ENCODE peak calls at places on chromosomes 6 and 20, in seven cellular contexts. One of them, this sample, is unnamed.

GRCh38 chr6:109772961-109773431 is 81.9 kb downstream of the FIG4 start:
- DNase-seq in pancreas: peak; percentile 33
- DNase-seq in adrenal gland: peak; percentile 27
- DNase-seq in OCI-LY7: no peak
- DNase-seq in nephron progenitor cell: no peak
- DNase-seq in BJ: peak; percentile 64
- DNase-seq in MM.1S: no peak
- DNase-seq in this sample: no peak

GRCh38 chr6:157088841-157089240 is 234.5 kb downstream of the TMEM242 start:
- DNase-seq in pancreas: no peak
- DNase-seq in adrenal gland: no peak
- DNase-seq in OCI-LY7: no peak
- DNase-seq in nephron progenitor cell: no peak
- DNase-seq in BJ: no peak
- DNase-seq in MM.1S: no peak
- DNase-seq in this sample: no peak

GRCh38 chr6:14280766-14281293 is 163.3 kb downstream of the CD83 start:
- DNase-seq in pancreas: no peak
- DNase-seq in adrenal gland: no peak
- DNase-seq in OCI-LY7: peak; percentile 34
- DNase-seq in nephron progenitor cell: no peak
- DNase-seq in BJ: no peak
- DNase-seq in MM.1S: no peak
- DNase-seq in this sample: no peak

GRCh38 chr6:105174512-105174911 is 5.3 kb downstream of the POPDC3 start:
- DNase-seq in pancreas: no peak
- DNase-seq in adrenal gland: no peak
- DNase-seq in OCI-LY7: no peak
- DNase-seq in nephron progenitor cell: no peak
- DNase-seq in BJ: peak; percentile 44
- DNase-seq in MM.1S: no peak
- DNase-seq in this sample: no peak

GRCh38 chr6:95636552-95637376 is 59.4 kb downstream of the MANEA start:
- DNase-seq in pancreas: no peak
- DNase-seq in adrenal gland: no peak
- DNase-seq in OCI-LY7: no peak
- DNase-seq in nephron progenitor cell: peak; percentile 35
- DNase-seq in BJ: no peak
- DNase-seq in MM.1S: no peak
- DNase-seq in this sample: no peak

GRCh38 chr6:81962198-81962597 is 209.7 kb upstream of the TENT5A start:
- DNase-seq in pancreas: no peak
- DNase-seq in adrenal gland: no peak
- DNase-seq in OCI-LY7: no peak
- DNase-seq in nephron progenitor cell: no peak
- DNase-seq in BJ: no peak
- DNase-seq in MM.1S: no peak
- DNase-seq in this sample: no peak

GRCh38 chr6:56106231-56106630 is 141.1 kb downstream of the COL21A1 start:
- DNase-seq in pancreas: no peak
- DNase-seq in adrenal gland: no peak
- DNase-seq in OCI-LY7: no peak
- DNase-seq in nephron progenitor cell: no peak
- DNase-seq in BJ: no peak
- DNase-seq in MM.1S: no peak
- DNase-seq in this sample: no peak

GRCh38 chr20:22428051-22428450 is 156.3 kb downstream of the FOXA2 start:
- DNase-seq in pancreas: no peak
- DNase-seq in adrenal gland: no peak
- DNase-seq in OCI-LY7: no peak
- DNase-seq in nephron progenitor cell: no peak
- DNase-seq in BJ: no peak
- DNase-seq in MM.1S: no peak
- DNase-seq in this sample: no peak

GRCh38 chr20:48567145-48567544 is 260.7 kb downstream of the PREX1 start:
- DNase-seq in pancreas: no peak
- DNase-seq in adrenal gland: no peak
- DNase-seq in OCI-LY7: no peak
- DNase-seq in nephron progenitor cell: no peak
- DNase-seq in BJ: no peak
- DNase-seq in MM.1S: no peak
- DNase-seq in this sample: no peak

GRCh38 chr20:64076061-64076997 is 3.0 kb downstream of the RGS19 start:
- DNase-seq in pancreas: no peak
- DNase-seq in adrenal gland: no peak
- DNase-seq in OCI-LY7: no peak
- DNase-seq in nephron progenitor cell: no peak
- DNase-seq in BJ: no peak
- DNase-seq in MM.1S: no peak
- DNase-seq in this sample: no peak
- TF ChIP-seq CTCF in pancreas: no peak
- TF ChIP-seq CTCF in adrenal gland: no peak
- TF ChIP-seq CTCF in OCI-LY7: no peak
- TF ChIP-seq CTCF in nephron progenitor cell: no peak
- TF ChIP-seq CTCF in BJ: no peak
- TF ChIP-seq CTCF in MM.1S: no peak
- TF ChIP-seq CTCF in this sample: no peak

DNA sequence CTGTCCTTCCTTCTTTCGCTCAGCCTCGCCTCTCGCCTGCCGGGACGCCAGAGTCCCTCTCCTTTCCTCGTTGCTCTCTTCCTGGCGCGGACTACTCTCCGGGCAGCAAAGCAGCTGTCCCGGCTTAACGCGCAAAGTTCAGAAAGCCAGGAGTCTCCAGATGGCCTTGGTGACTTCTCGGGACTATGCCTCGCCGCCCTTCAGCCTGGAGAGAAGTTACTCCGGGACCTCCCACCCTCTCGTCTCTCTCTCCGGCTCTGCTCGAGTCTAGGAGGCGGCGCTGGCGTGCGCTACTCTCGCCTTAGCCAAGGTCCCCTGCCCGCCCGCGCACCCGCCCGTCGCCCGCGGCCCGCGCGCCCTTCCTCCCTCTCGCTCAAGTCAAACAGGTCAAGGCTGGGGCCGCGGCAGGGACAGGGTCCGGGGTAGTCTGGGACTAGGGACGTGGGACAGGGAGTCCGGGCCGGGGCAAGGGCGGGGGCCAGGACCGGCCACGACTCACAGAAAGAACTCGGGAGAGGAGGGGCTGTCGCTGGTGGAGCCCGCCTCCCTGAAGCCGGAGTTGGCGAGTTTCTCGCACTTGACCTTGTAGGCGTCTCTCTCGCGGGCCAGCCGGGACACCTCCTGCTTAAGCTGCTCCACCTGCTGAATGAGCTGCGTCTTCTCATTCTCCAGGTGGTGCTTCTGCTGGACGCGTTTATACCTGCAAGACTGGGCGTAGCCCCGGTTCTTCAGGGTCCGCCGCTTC is 1.5 kb downstream of the MAFB start:
- DNase-seq in pancreas: peak; percentile 74
- DNase-seq in adrenal gland: peak; percentile 60
- DNase-seq in OCI-LY7: no peak
- DNase-seq in nephron progenitor cell: peak; percentile 75
- DNase-seq in BJ: no peak
- DNase-seq in MM.1S: no peak
- DNase-seq in this sample: no peak
- TF ChIP-seq CTCF in pancreas: no peak
- TF ChIP-seq CTCF in adrenal gland: no peak
- TF ChIP-seq CTCF in OCI-LY7: no peak
- TF ChIP-seq CTCF in nephron progenitor cell: no peak
- TF ChIP-seq CTCF in BJ: no peak
- TF ChIP-seq CTCF in MM.1S: no peak
- TF ChIP-seq CTCF in this sample: no peak

GRCh38 chr20:1968958-1969357 is 24.9 kb downstream of the PDYN start:
- DNase-seq in pancreas: no peak
- DNase-seq in adrenal gland: no peak
- DNase-seq in OCI-LY7: no peak
- DNase-seq in nephron progenitor cell: no peak
- DNase-seq in BJ: no peak
- DNase-seq in MM.1S: no peak
- DNase-seq in this sample: no peak

GRCh38 chr20:1964061-1964460 is 29.8 kb downstream of the PDYN start:
- DNase-seq in pancreas: no peak
- DNase-seq in adrenal gland: no peak
- DNase-seq in OCI-LY7: no peak
- DNase-seq in nephron progenitor cell: no peak
- DNase-seq in BJ: no peak
- DNase-seq in MM.1S: no peak
- DNase-seq in this sample: no peak

GRCh38 chr20:1965520-1966278 is 28.2 kb downstream of the PDYN start:
- DNase-seq in pancreas: peak; percentile 58
- DNase-seq in adrenal gland: peak; percentile 84
- DNase-seq in OCI-LY7: peak; percentile 86
- DNase-seq in nephron progenitor cell: peak; percentile 90
- DNase-seq in BJ: no peak
- DNase-seq in MM.1S: peak; percentile 82
- DNase-seq in this sample: peak; percentile 81

GRCh38 chr20:1961374-1961773 is 32.5 kb downstream of the PDYN start:
- DNase-seq in pancreas: no peak
- DNase-seq in adrenal gland: no peak
- DNase-seq in OCI-LY7: no peak
- DNase-seq in nephron progenitor cell: no peak
- DNase-seq in BJ: no peak
- DNase-seq in MM.1S: no peak
- DNase-seq in this sample: no peak

DNA sequence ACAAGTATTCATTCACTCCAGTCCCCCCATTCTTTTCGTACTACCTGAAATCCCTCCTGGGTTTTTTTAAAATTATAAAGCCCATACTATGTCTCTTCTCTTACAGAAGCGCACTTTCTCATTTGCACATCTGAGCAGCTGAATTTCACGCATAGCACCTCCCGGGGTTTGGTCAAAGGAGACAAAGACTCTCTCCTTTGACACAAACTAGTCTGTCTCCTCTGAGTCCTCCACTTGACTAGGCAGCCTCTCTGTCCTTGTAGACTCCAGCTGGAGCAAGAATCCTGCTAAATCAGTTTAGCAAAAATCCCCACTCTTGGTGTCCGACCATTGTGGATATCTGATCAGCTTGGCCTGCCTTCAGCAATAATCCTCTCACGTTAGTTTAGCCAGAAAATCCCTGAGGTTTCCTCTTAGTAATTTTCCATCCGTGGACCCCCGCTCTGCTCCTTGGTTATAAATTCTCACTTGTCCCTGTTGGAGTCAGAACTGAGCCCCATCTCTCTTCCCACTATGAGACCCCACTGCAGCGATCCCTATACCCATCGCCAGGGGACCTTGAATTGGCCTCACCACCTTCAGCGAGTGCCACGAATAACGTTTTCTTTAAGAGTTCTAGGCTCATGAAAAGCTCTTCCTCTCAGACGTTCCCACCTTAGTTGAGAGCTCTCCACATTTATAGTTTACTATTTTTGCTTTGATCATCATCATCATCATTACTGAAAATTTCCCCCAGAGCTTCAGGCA is 29.0 kb downstream of the PDYN start:
- DNase-seq in pancreas: no peak
- DNase-seq in adrenal gland: no peak
- DNase-seq in OCI-LY7: no peak
- DNase-seq in nephron progenitor cell: peak; percentile 17
- DNase-seq in BJ: no peak
- DNase-seq in MM.1S: no peak
- DNase-seq in this sample: no peak
- TF ChIP-seq CTCF in pancreas: no peak
- TF ChIP-seq CTCF in adrenal gland: no peak
- TF ChIP-seq CTCF in OCI-LY7: no peak
- TF ChIP-seq CTCF in nephron progenitor cell: no peak
- TF ChIP-seq CTCF in BJ: no peak
- TF ChIP-seq CTCF in MM.1S: no peak
- TF ChIP-seq CTCF in this sample: no peak

GRCh38 chr20:58850693-58851174 is at the start of gene GNAS-AS1:
- DNase-seq in pancreas: peak; percentile 83
- DNase-seq in adrenal gland: peak; percentile 35
- DNase-seq in OCI-LY7: peak; percentile 90
- DNase-seq in nephron progenitor cell: peak; percentile 91
- DNase-seq in BJ: no peak
- DNase-seq in MM.1S: peak; percentile 83
- DNase-seq in this sample: peak; percentile 61
- TF ChIP-seq CTCF in pancreas: no peak
- TF ChIP-seq CTCF in adrenal gland: no peak
- TF ChIP-seq CTCF in OCI-LY7: peak; percentile 43
- TF ChIP-seq CTCF in nephron progenitor cell: no peak
- TF ChIP-seq CTCF in BJ: peak; percentile 21
- TF ChIP-seq CTCF in MM.1S: no peak
- TF ChIP-seq CTCF in this sample: no peak

GRCh38 chr6:11538799-11539468 is 1.4 kb downstream of the TMEM170B start:
- DNase-seq in pancreas: no peak
- DNase-seq in adrenal gland: no peak
- DNase-seq in OCI-LY7: peak; percentile 11
- DNase-seq in nephron progenitor cell: no peak
- DNase-seq in BJ: no peak
- DNase-seq in MM.1S: no peak
- DNase-seq in this sample: no peak

GRCh38 chr6:11537229-11538048 is at the start of gene TMEM170B:
- DNase-seq in pancreas: peak; percentile 94
- DNase-seq in adrenal gland: peak; percentile 94
- DNase-seq in OCI-LY7: peak; percentile 94
- DNase-seq in nephron progenitor cell: peak; percentile 94
- DNase-seq in BJ: peak; percentile 54
- DNase-seq in MM.1S: peak; percentile 90
- DNase-seq in this sample: peak; percentile 99

GRCh38 chr6:11535801-11536230 is 1.7 kb upstream of the TMEM170B start:
- DNase-seq in pancreas: peak; percentile 29
- DNase-seq in adrenal gland: peak; percentile 58
- DNase-seq in OCI-LY7: no peak
- DNase-seq in nephron progenitor cell: no peak
- DNase-seq in BJ: no peak
- DNase-seq in MM.1S: peak; percentile 19
- DNase-seq in this sample: no peak

GRCh38 chr6:11538049-11538798 is 675 bp downstream of the TMEM170B start:
- DNase-seq in pancreas: peak; percentile 52
- DNase-seq in adrenal gland: peak; percentile 40
- DNase-seq in OCI-LY7: peak; percentile 30
- DNase-seq in nephron progenitor cell: peak; percentile 62
- DNase-seq in BJ: no peak
- DNase-seq in MM.1S: no peak
- DNase-seq in this sample: no peak

DNA sequence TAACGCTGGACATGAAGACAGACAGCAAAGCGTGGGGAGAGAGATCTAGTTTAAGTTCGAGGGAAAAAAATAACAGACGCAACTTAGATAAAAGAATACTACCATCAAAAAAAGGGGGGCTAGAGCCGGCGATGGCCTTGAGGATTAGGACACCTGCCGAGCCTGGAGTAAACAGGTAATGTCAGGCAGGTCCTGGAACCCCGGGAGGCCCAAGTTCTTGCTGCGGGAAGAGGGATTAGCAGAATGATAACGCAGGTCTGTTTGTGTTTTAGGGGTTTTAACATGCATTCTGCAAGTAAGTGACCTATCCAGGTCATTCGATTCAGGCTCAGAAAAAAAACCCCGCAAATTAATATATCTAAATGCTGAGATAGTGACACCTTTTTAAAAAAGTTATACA is 754 bp upstream of the TMEM170B start:
- DNase-seq in pancreas: peak; percentile 42
- DNase-seq in adrenal gland: peak; percentile 38
- DNase-seq in OCI-LY7: peak; percentile 13
- DNase-seq in nephron progenitor cell: peak; percentile 7
- DNase-seq in BJ: no peak
- DNase-seq in MM.1S: peak; percentile 10
- DNase-seq in this sample: no peak
- TF ChIP-seq CTCF in pancreas: no peak
- TF ChIP-seq CTCF in adrenal gland: no peak
- TF ChIP-seq CTCF in OCI-LY7: no peak
- TF ChIP-seq CTCF in nephron progenitor cell: no peak
- TF ChIP-seq CTCF in BJ: no peak
- TF ChIP-seq CTCF in MM.1S: no peak
- TF ChIP-seq CTCF in this sample: no peak

This sample was measured in CD8-positive, alpha-beta T cell.